ENCODE peak calls at places on chromosomes 4 and X, in five cellular contexts. L, M, G, R and D are unnamed samples.

GRCh38 chr4:122744229-122744628 is 11.7 kb downstream of the BBS12 start:
- DNase-seq in L (no peak), R (no peak), G (no peak), M (peak), D (peak)

GRCh38 chrX:84186603-84187358 is 1.2 kb downstream of the RPS6KA6 start:
- DNase-seq in M (no peak), R (no peak), L (peak), G (no peak), D (no peak)

GRCh38 chr4:45453258-45453841 is 670.5 kb downstream of the GABRG1 start:
- DNase-seq in G (no peak), R (no peak), L (peak), M (peak), D (no peak)

GRCh38 chrX:14039344-14039743 is 9.7 kb upstream of the GEMIN8 start:
- DNase-seq in R (peak), L (peak), G (no peak), M (peak), D (no peak)

GRCh38 chr4:94508841-94509240 is 57.1 kb downstream of the PDLIM5 start:
- DNase-seq in G (no peak), L (no peak), R (no peak), M (no peak), D (no peak)

GRCh38 chr4:13918110-13918509 is 290.6 kb upstream of the BOD1L1 start:
- DNase-seq in G (no peak), L (peak), R (no peak), M (no peak), D (peak)

GRCh38 chr4:94461506-94461905 is 9.8 kb downstream of the PDLIM5 start:
- DNase-seq in M (no peak), L (no peak), R (no peak), G (no peak), D (no peak)

GRCh38 chr4:98399915-98400314 is 138.7 kb downstream of the RAP1GDS1 start:
- DNase-seq in L (no peak), M (no peak), G (no peak), R (no peak), D (no peak)

GRCh38 chrX:68795741-68796140 is 33.1 kb upstream of the EFNB1 start:
- DNase-seq in M (no peak), L (no peak), R (no peak), G (no peak), D (no peak)

GRCh38 chr4:166067915-166068314 is 194.9 kb downstream of the TLL1 start:
- DNase-seq in L (no peak), G (no peak), R (no peak), M (no peak), D (no peak)

GRCh38 chrX:26871967-26872366 is 591.2 kb downstream of the PPP4R3C start:
- DNase-seq in L (no peak), M (no peak), G (no peak), R (no peak), D (no peak)

GRCh38 chrX:40174594-40175415 is 77.0 kb upstream of the BCOR start:
- DNase-seq in M (peak), G (peak), L (peak), R (no peak), D (no peak)

GRCh38 chr4:113758361-113758760 is 3.2 kb downstream of the CAMK2D start:
- DNase-seq in R (no peak), M (no peak), L (peak), G (no peak), D (peak)
- H3K4me3 ChIP-seq in R (peak), M (no peak), L (peak), G (peak), D (no peak)

GRCh38 chr4:89838005-89838404 is 1.0 kb upstream of the SNCA start:
- DNase-seq in G (no peak), R (no peak), L (peak), M (no peak), D (no peak)

GRCh38 chr4:89836031-89836777 is 757 bp downstream of the SNCA start:
- DNase-seq in R (no peak), M (no peak), G (peak), L (no peak), D (no peak)

GRCh38 chr4:89836897-89837384 is at the start of gene SNCA:
- DNase-seq in R (no peak), M (no peak), G (peak), L (peak), D (no peak)

GRCh38 chr4:89839558-89839957 is 2.6 kb upstream of the SNCA start:
- DNase-seq in M (no peak), R (no peak), G (no peak), L (no peak), D (no peak)

GRCh38 chr4:89837385-89837995 is 529 bp upstream of the SNCA start:
- DNase-seq in R (no peak), M (no peak), L (peak), G (no peak), D (no peak)
- TF ChIP-seq CTCF in R (no peak), M (no peak), L (no peak), G (no peak), D (no peak)

DNA sequence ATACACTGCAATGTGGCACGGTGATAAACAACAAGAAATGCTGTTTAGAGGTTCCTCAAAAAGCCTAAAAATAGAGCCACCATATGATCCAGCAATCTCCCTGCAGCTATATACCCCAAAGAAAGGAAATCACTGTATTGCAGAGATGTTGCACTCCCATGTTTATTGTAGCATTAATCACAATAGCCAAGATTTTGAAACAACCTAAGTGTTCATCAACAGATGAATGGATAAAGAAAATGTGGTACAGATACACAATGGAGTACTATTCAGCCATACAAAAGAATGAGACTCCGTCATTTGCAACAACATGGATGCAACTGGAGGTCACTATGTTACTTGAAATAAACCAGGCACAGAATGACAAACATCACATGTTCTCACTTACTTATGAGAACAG is 365.8 kb upstream of the DIPK2B start:
- DNase-seq in M (no peak), R (no peak), L (no peak), G (no peak), D (no peak)
- H3K4me3 ChIP-seq in M (no peak), R (no peak), L (no peak), G (no peak), D (no peak)

GRCh38 chr4:56466910-56467283 is 520 bp upstream of the SRP72 start:
- DNase-seq in M (peak), G (no peak), R (no peak), L (no peak), D (no peak)
- TF ChIP-seq CTCF in M (no peak), G (no peak), R (no peak), L (no peak), D (no peak)

DNA sequence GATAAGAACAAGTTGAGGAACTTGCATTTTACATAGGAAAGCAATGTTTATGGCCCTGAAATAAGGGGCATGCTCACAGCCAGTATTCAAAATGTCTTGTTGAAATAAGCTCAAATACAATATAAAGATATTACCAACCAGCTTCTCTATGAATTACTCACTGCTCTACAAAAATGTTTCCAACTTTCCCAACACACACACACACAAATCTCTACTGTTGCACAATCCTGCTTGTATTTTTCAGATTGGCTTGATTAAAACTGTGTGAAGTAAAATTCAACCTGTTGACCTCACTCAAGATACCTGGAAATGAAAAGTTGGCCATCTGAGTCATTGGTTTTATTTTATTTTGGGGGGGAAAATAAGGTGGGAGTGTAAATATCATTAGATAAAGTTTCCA is 128.6 kb downstream of the CHIC2 start:
- DNase-seq in M (no peak), G (no peak), L (peak), R (no peak), D (peak)
- H3K4me3 ChIP-seq in M (no peak), G (no peak), L (no peak), R (no peak), D (no peak)

GRCh38 chr4:181224826-181225225 is 1018.4 kb upstream of the TENM3 start:
- DNase-seq in R (no peak), L (peak), G (no peak), M (no peak), D (no peak)
- TF ChIP-seq CTCF in R (no peak), L (no peak), G (no peak), M (no peak), D (no peak)

DNA sequence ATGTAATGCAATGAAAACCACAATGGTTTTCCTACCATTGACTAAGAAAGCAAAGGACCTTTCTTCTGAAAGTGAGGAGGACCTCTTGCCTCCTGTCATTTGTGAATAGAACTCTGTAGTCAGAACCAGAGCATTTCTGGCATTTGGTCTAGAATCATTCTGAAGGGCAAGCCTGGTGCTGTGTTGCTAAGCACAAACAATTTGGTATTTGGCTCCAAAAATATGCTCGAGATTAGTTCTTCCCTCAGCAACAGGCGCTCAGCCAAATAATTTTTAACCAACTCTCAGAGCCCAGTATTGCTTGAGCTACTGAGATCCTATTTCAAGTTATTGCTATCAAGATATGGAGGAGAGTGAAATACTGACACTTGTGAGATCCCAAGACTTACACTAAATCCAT is 71.0 kb downstream of the SNCA start:
- DNase-seq in G (no peak), R (no peak), L (peak), M (no peak), D (peak)
- H3K4me3 ChIP-seq in G (no peak), R (no peak), L (peak), M (no peak), D (no peak)

DNA sequence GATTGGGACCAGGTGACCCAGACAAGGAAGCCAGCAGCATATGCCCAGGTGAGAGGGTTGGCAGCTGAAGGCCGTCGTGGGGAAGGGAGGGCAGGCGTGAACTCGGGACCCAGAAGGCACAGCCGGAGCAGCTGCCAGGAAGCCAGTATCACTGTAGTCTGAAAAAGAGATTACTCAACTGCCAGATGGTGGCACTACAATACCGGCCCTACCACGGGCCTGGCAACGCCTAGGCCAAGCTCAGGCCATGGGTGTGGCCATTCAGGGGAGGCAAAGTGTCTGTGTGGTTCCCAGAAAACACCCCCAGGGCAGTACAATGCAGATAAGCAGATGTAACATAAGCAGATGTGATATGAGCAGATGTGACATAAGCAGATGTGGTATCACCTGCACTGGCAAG is 236.0 kb downstream of the AFAP1 start:
- DNase-seq in G (no peak), M (no peak), L (no peak), R (no peak), D (no peak)
- TF ChIP-seq CTCF in G (no peak), M (no peak), L (no peak), R (no peak), D (no peak)

GRCh38 chr4:39516407-39516966 is 10.8 kb downstream of the UGDH start:
- DNase-seq in L (no peak), R (no peak), M (no peak), G (no peak), D (no peak)

GRCh38 chr4:39524420-39524957 is 2.8 kb downstream of the UGDH start:
- DNase-seq in G (no peak), L (no peak), R (no peak), M (no peak), D (no peak)

GRCh38 chr4:39518484-39518883 is 8.8 kb downstream of the UGDH start:
- DNase-seq in R (no peak), M (no peak), L (no peak), G (no peak), D (no peak)

GRCh38 chr4:39522068-39522467 is 5.2 kb downstream of the UGDH start:
- DNase-seq in R (no peak), G (no peak), L (peak), M (no peak), D (no peak)

DNA sequence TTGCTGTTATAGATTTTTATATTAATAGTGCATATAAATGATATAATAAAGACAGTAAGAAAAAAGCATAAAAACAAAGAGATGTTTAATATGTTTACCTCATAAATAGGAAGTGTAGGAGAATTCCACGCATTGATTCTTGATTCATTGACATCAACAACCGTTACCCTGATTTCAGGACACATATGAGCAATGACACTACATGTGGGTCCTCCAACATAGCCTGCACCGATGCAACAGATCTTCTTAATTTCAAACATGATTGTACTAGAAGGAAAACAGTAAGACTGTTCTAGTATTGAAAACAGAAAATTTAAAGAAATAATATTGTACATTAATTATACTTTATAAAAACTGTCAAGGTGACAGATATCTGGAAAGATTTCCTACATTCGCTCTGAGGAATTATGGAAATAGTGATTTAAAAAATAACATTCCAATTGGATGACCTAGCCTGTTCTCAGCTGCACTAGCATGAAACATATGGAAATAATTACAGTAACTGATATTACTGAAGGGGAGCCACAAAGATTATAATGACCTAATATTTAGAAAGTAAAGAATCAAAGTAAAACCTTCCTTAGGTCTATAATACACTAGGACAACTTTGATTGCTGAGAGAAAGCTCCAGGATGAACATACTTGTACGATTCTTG is 5.9 kb downstream of the UGDH start:
- DNase-seq in R (no peak), G (no peak), L (peak), M (no peak), D (no peak)
- H3K4me3 ChIP-seq in R (no peak), G (no peak), L (peak), M (no peak), D (no peak)

GRCh38 chr4:184808719-184809062 is 17.1 kb downstream of the ACSL1 start:
- DNase-seq in G (no peak), L (no peak), M (no peak), R (no peak), D (no peak)

GRCh38 chr4:184806246-184806550 is 19.6 kb downstream of the ACSL1 start:
- DNase-seq in G (no peak), M (no peak), R (no peak), L (no peak), D (no peak)

GRCh38 chr4:184806711-184807110 is 19.1 kb downstream of the ACSL1 start:
- DNase-seq in L (no peak), G (no peak), R (no peak), M (no peak), D (no peak)

GRCh38 chr4:184807261-184807660 is 18.5 kb downstream of the ACSL1 start:
- DNase-seq in G (no peak), L (peak), R (no peak), M (no peak), D (no peak)

DNA sequence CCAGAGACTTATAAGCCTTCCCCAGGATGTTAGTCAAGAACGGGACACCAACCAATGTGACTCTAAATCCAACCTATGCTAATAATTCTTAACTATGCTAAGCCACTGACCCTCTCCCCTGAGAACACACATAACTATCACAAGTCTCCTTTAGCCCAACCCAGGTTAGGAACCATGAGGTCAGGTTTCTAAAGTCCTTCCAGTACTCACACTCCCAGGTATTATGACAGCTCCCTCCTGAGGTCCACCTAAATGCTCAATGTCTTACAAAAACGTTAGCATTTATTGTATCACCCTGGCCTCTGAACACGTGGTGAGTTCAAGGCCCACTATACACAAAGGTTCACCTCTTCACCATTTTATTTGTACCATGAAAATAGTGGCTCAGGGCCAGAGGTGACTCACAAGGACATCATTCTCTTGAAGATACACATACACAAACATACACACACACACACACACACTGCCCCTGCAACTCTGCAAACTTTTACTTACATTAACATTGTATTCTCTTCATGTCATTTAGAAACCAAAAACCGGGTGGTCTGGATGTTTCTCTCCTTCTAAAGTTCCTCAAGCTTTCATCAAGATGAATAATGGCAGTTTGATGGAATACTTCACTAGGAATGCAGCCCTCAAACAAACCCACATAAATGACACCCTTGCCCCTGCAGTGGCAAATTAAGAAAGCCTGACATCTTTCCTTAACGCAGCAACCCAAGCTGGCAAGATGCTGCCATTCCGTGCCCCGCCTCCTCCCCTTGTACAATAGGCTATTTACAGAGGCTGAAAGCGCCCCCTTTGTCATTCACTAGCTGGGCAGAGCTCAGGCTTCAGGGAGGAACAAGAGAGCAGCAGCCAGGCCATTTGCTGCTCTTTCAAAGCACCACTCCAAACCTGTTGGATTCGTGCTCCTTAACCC is 17.7 kb downstream of the ACSL1 start:
- DNase-seq in R (no peak), L (peak), M (no peak), G (no peak), D (no peak)
- TF ChIP-seq CTCF in R (no peak), L (no peak), M (no peak), G (no peak), D (no peak)